ENCODE peak calls at places on chromosomes 3 and 15, in five cellular contexts. Z, I, Q, P and R are unnamed samples.

GRCh38 chr3:167406876-167407492 is 26.9 kb upstream of the ZBBX start:
- DNase-seq in Z (no peak), I (no peak), Q (peak; percentile 20), P (no peak), R (no peak)

GRCh38 chr3:110579841-110580550 is 491.6 kb upstream of the NECTIN3 start:
- DNase-seq in Z (no peak), I (no peak), Q (no peak), P (no peak), R (no peak)

GRCh38 chr3:150868282-150868681 is 37.0 kb downstream of the MINDY4B start:
- DNase-seq in Z (no peak), I (no peak), Q (no peak), P (no peak), R (no peak)

GRCh38 chr3:180802837-180803236 is 109.6 kb upstream of the FXR1 start:
- DNase-seq in Z (no peak), I (no peak), Q (peak; percentile 23), P (no peak), R (no peak)

GRCh38 chr3:55880357-55880756 is 393.3 kb upstream of the WNT5A start:
- DNase-seq in Z (no peak), I (no peak), Q (no peak), P (no peak), R (no peak)

GRCh38 chr3:186588619-186589018 is 18.1 kb downstream of the DNAJB11 start:
- DNase-seq in Z (no peak), I (no peak), Q (no peak), P (no peak), R (no peak)

GRCh38 chr3:188319569-188319968 is 165.6 kb downstream of the LPP start:
- DNase-seq in Z (no peak), I (no peak), Q (no peak), P (no peak), R (no peak)

GRCh38 chr3:123419850-123420292 is 29.0 kb downstream of the ADCY5 start:
- DNase-seq in Z (no peak), I (no peak), Q (peak; percentile 53), P (no peak), R (no peak)

GRCh38 chr3:122619040-122619439 is 41.6 kb downstream of the PARP15 start:
- DNase-seq in Z (no peak), I (no peak), Q (no peak), P (no peak), R (no peak)

GRCh38 chr15:29821416-29822099 is 710 bp downstream of the TJP1 start:
- DNase-seq in Z (no peak), I (no peak), Q (peak; percentile 34), P (no peak), R (no peak)

GRCh38 chr15:62740141-62741004 is 302.2 kb upstream of the TPM1 start:
- DNase-seq in Z (no peak), I (no peak), Q (no peak), P (no peak), R (no peak)

GRCh38 chr15:99059010-99059981 is 45.6 kb upstream of the SYNM start:
- DNase-seq in Z (peak; percentile 34), I (peak; percentile 21), Q (peak; percentile 53), P (peak; percentile 25), R (peak; percentile 17)

GRCh38 chr3:30871720-30872119 is 22.7 kb downstream of the GADL1 start:
- DNase-seq in Z (no peak), I (no peak), Q (no peak), P (no peak), R (no peak)

GRCh38 chr3:16350041-16350952 is 85.3 kb downstream of the OXNAD1 start:
- DNase-seq in Z (no peak), I (no peak), Q (no peak), P (no peak), R (no peak)

GRCh38 chr3:54954019-54954418 is 26.2 kb upstream of the LRTM1 start:
- DNase-seq in Z (no peak), I (no peak), Q (no peak), P (no peak), R (no peak)

GRCh38 chr15:40320931-40321371 is 2.5 kb upstream of the INAFM2 start:
- DNase-seq in Z (peak; percentile 46), I (peak; percentile 48), Q (peak; percentile 92), P (peak; percentile 27), R (peak; percentile 49)

GRCh38 chr3:68972358-68972979 is 40.1 kb upstream of the TAFA4 start:
- DNase-seq in Z (peak; percentile 3), I (peak; percentile 12), Q (peak; percentile 70), P (no peak), R (no peak)

GRCh38 chr3:62233065-62233464 is 140.3 kb downstream of the FEZF2 start:
- DNase-seq in Z (no peak), I (no peak), Q (no peak), P (no peak), R (no peak)

GRCh38 chr3:122031123-122031468 is 9.0 kb upstream of the ILDR1 start:
- DNase-seq in Z (no peak), I (no peak), Q (no peak), P (no peak), R (no peak)

GRCh38 chr3:52509753-52510328 is 14.7 kb downstream of the STAB1 start:
- DNase-seq in Z (no peak), I (no peak), Q (no peak), P (no peak), R (no peak)

GRCh38 chr3:36992806-36993325 is at the start of gene EPM2AIP1:
- DNase-seq in Z (no peak), I (no peak), Q (no peak), P (no peak), R (no peak)

GRCh38 chr15:80497221-80497620 is 93.0 kb downstream of the ARNT2 start:
- DNase-seq in Z (no peak), I (no peak), Q (no peak), P (no peak), R (no peak)

GRCh38 chr3:79339846-79340245 is 428.0 kb downstream of the ROBO1 start:
- DNase-seq in Z (no peak), I (no peak), Q (no peak), P (no peak), R (no peak)

GRCh38 chr3:43757613-43758012 is 66.9 kb downstream of the ABHD5 start:
- DNase-seq in Z (no peak), I (no peak), Q (no peak), P (no peak), R (no peak)